ENCODE peak calls at places on chromosomes 1 and 21, in four cellular contexts. Z is GM12878, T is K562, D is HepG2. Q is an unnamed sample.

GRCh38 chr1:42173961-42174715 is 9.6 kb upstream of the GUCA2A start:
- DNase-seq in T (no peak), Z (no peak), D (no peak), Q (no peak)

GRCh38 chr1:52056110-52056936 is at the start of gene BTF3L4:
- DNase-seq in D (peak), T (peak), Z (peak), Q (peak)

GRCh38 chr1:98661544-98662353 is at the start of gene SNX7:
- DNase-seq in D (peak), Z (no peak), T (no peak), Q (peak)

GRCh38 chr1:16012590-16013219 is 5.1 kb downstream of the HSPB7 start:
- DNase-seq in Z (peak), T (peak), D (peak), Q (no peak)

GRCh38 chr1:35178295-35178695 is 14.7 kb downstream of the SFPQ start:
- DNase-seq in T (no peak), Z (no peak), D (no peak), Q (no peak)

GRCh38 chr1:117286562-117286961 is 75.8 kb upstream of the VTCN1 start:
- DNase-seq in D (no peak), Z (no peak), T (no peak), Q (no peak)

GRCh38 chr1:117595993-117596720 is 9.7 kb upstream of the TENT5C start:
- DNase-seq in Z (no peak), D (no peak), T (no peak), Q (no peak)

GRCh38 chr1:19483261-19483660 is 2.1 kb downstream of the CAPZB start:
- DNase-seq in T (no peak), D (no peak), Z (no peak), Q (no peak)

GRCh38 chr1:180154325-180155201 is at the start of gene QSOX1:
- DNase-seq in Z (peak), T (peak), D (peak), Q (peak)

GRCh38 chr1:83676106-83676505 is 322.8 kb downstream of the TTLL7 start:
- DNase-seq in D (no peak), Z (no peak), T (no peak), Q (no peak)

GRCh38 chr1:17731460-17731859 is 23.7 kb upstream of the ACTL8 start:
- DNase-seq in D (no peak), Z (no peak), T (no peak), Q (no peak)

GRCh38 chr1:7042322-7043231 is 257.3 kb downstream of the CAMTA1 start:
- DNase-seq in Z (no peak), D (peak), T (peak), Q (peak)

GRCh38 chr21:41952568-41953248 is 1.1 kb downstream of the C2CD2 start:
- DNase-seq in D (no peak), Z (no peak), T (no peak), Q (no peak)

GRCh38 chr1:221759436-221759835 is 17.5 kb upstream of the DUSP10 start:
- DNase-seq in T (no peak), Z (no peak), D (no peak), Q (no peak)

GRCh38 chr1:20069932-20070331 is at the start of gene PLA2G5:
- DNase-seq in T (no peak), Z (no peak), D (no peak), Q (no peak)

GRCh38 chr1:101820080-101820479 is 176.6 kb downstream of the OLFM3 start:
- DNase-seq in D (peak), T (no peak), Z (no peak), Q (peak)

GRCh38 chr1:67803380-67804279 is 29.6 kb downstream of the GNG12 start:
- DNase-seq in D (no peak), Z (no peak), T (no peak), Q (no peak)

GRCh38 chr1:60069691-60070090 is 3.9 kb downstream of the C1orf87 start:
- DNase-seq in T (no peak), D (no peak), Z (no peak), Q (no peak)

GRCh38 chr1:1175221-1176062 is 1.8 kb downstream of the TTLL10 start:
- DNase-seq in D (no peak), T (no peak), Z (no peak), Q (no peak)

GRCh38 chr21:34688145-34688544 is 19.4 kb downstream of the CLIC6 start:
- DNase-seq in Z (no peak), T (peak), D (no peak), Q (no peak)

GRCh38 chr21:37767984-37768383 is 148.3 kb downstream of the KCNJ6 start:
- DNase-seq in D (no peak), T (no peak), Z (no peak), Q (no peak)

GRCh38 chr1:53909946-53910345 is 16.0 kb downstream of the DIO1 start:
- DNase-seq in Z (no peak), T (no peak), D (peak), Q (no peak)

GRCh38 chr1:230268371-230269170 is 157.6 kb downstream of the PGBD5 start:
- DNase-seq in D (peak), Z (no peak), T (peak), Q (peak)

GRCh38 chr21:18164483-18164882 is 80.2 kb upstream of the CHODL start:
- DNase-seq in T (no peak), D (no peak), Z (no peak), Q (no peak)

GRCh38 chr1:181061891-181062777 is 26.4 kb upstream of the IER5 start:
- DNase-seq in Z (peak), D (no peak), T (no peak), Q (no peak)

GRCh38 chr1:17520473-17521319 is 18.8 kb upstream of the ARHGEF10L start:
- DNase-seq in T (no peak), Z (no peak), D (no peak), Q (no peak)

GRCh38 chr21:32819702-32820101 is 48.1 kb upstream of the PAXBP1 start:
- DNase-seq in Z (no peak), D (no peak), T (no peak), Q (no peak)

GRCh38 chr1:153662269-153662668 is 3.8 kb downstream of the SNAPIN start:
- DNase-seq in D (no peak), T (no peak), Z (no peak), Q (no peak)

GRCh38 chr1:160781129-160781808 is 14.7 kb upstream of the LY9 start:
- DNase-seq in T (no peak), D (no peak), Z (no peak), Q (no peak)

GRCh38 chr1:27366411-27367159 is at the start of gene MAP3K6:
- DNase-seq in Z (no peak), D (no peak), T (peak), Q (peak)

GRCh38 chr1:108719654-108720435 is 7.1 kb downstream of the FNDC7 start:
- DNase-seq in T (peak), Z (no peak), D (peak), Q (no peak)

GRCh38 chr1:55235722-55236121 is 20.6 kb upstream of the USP24 start:
- DNase-seq in Z (no peak), T (no peak), D (no peak), Q (no peak)

GRCh38 chr1:59672851-59673574 is 141.7 kb upstream of the HOOK1 start:
- DNase-seq in T (no peak), Z (no peak), D (peak), Q (no peak)

GRCh38 chr1:185786524-185786923 is 52.3 kb downstream of the HMCN1 start:
- DNase-seq in D (no peak), T (no peak), Z (no peak), Q (no peak)

GRCh38 chr1:17232759-17233661 is 15.9 kb upstream of the PADI3 start:
- DNase-seq in D (no peak), Z (no peak), T (no peak), Q (peak)

GRCh38 chr1:22787636-22788035 is 77.0 kb downstream of the EPHB2 start:
- DNase-seq in T (no peak), D (no peak), Z (no peak), Q (no peak)

GRCh38 chr1:29245876-29246275 is 9.6 kb downstream of the PTPRU start:
- DNase-seq in Z (no peak), D (peak), T (no peak), Q (no peak)

GRCh38 chr1:32948905-32949304 is 15.7 kb downstream of the RNF19B start:
- DNase-seq in D (peak), Z (no peak), T (no peak), Q (no peak)
- TF ChIP-seq SP1 in D (no peak), Z (no peak), T (no peak), Q (no peak)

DNA sequence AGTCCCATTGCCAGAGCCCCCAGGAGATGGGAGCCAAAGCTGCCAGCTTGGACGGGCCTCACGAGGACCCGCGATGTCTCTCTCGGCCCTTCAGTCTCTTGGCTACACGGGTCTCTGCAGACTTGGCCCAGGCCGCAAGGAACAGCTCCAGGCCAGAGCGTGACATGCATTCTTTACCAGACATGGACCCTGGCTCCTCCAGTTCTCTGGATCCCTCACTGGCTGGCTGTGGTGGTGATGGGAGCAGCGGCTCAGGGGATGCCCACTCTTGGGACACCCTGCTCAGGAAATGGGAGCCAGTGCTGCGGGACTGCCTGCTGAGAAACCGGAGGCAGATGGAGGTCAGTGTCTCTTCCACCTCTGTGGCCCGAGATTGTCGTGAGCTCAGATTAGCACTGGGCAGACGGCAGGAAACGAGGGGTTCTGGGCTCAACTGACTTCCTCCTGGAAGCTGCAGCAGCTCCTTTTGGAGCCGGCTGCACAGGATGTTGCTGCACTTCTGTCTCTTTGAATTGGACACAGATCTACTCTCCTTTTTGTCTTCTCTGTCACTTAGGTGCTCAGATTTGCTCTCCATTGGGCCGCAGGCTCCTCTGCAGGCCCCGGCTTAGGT is 68.0 kb downstream of the DISC1 start:
- DNase-seq in Z (no peak), D (no peak), T (no peak), Q (no peak)
- TF ChIP-seq FOXM1 in Z (no peak), D (no peak), T (no peak), Q (no peak)

DNA sequence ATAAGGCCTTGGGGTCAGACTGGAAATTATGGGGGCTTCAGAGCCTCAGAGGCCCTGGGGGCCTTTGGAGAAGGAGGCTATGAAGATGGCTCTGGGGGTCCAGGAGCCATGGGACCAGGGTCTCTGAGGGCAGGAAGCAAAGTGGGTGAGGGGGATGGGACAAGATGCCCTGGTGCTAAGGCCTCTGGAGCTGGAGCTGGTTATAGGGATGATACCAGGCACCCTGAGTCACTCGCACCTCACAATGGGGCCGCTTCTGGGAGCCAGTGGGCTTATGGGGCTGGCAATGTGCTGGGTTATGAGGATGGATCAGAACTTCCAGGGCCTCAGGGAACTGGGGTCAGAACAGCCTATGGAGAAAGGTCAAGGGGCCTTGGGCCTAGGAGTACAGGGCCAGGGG is 17.6 kb downstream of the IGFN1 start:
- DNase-seq in D (no peak), T (no peak), Z (no peak), Q (no peak)
- TF ChIP-seq SP1 in D (no peak), T (no peak), Z (no peak), Q (no peak)

GRCh38 chr1:210359255-210359654 is 30.6 kb downstream of the HHAT start:
- DNase-seq in T (no peak), D (no peak), Z (no peak), Q (no peak)
- TF ChIP-seq FOXM1 in T (no peak), D (no peak), Z (no peak), Q (no peak)

GRCh38 chr1:82329226-82329625 is 528.5 kb downstream of the ADGRL2 start:
- DNase-seq in D (no peak), T (no peak), Z (no peak), Q (no peak)
- TF ChIP-seq SP1 in D (no peak), T (no peak), Z (no peak), Q (no peak)

DNA sequence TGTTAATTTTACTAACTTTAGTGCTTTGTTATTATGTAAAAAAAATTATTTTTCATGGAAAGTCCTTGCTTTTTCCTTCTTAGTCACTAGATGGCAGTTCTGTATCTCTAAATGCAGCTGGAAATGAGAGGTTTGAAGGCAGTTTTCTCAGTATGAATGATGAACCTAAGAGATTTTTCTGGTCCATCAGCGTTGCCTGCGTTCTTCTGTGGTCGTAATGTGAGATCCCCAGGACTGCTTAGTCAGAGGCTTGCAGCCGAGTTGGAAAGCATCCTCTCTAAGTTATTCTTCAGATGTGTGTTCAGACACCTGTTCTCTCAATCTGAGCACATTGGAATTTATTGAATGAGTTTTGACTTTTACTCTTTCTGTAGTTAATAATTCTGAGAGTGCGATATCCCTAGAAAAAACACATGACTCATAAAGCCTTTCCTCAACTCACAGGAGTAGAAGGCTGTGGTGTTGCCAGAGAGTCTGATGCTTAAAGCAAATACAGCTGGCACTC is 99.2 kb downstream of the FMN2 start:
- DNase-seq in Z (no peak), D (peak), T (no peak), Q (peak)
- TF ChIP-seq FOXM1 in Z (no peak), D (no peak), T (no peak), Q (no peak)

DNA sequence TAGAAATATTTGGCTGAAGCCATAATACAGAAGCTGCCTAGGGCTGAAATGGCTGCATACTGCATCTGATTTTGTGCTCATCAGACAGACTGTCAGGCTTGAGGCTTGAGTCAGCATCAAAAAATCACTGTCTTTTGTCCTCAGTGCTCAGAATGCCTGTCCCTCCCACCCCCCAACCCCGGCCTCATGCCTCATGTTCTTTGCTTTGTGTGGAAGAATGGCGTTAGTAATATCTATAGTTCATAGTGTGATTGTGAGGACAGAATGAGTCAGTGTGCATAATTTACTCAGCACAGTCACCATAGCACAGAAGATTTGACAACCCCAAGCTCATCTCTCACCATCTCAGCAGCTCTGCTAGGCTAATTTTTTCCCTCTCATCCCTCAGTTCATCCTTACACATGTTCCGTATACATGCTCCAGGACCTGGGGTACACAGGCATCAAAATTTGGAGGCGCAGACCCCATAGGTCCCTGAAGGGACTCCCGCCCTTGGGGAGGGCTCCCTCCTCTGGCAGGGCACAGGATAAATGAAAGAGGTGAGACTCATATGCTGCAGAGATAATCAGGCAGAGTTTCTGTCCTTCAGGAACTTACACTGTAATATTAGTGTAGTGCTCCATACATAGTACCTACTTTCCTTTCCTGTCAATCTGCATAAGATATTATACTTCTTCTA is 159.1 kb upstream of the C8B start:
- DNase-seq in Z (no peak), D (no peak), T (no peak), Q (no peak)
- TF ChIP-seq SP1 in Z (no peak), D (no peak), T (no peak), Q (no peak)

GRCh38 chr1:93714350-93714749 is 32.7 kb upstream of the BCAR3 start:
- DNase-seq in T (no peak), Z (no peak), D (no peak), Q (no peak)
- TF ChIP-seq FOXM1 in T (no peak), Z (no peak), D (no peak), Q (no peak)

GRCh38 chr1:202034683-202035462 is 24.5 kb downstream of the ELF3 start:
- DNase-seq in D (peak), T (peak), Z (peak), Q (peak)
- TF ChIP-seq SP1 in D (no peak), T (no peak), Z (no peak), Q (no peak)

Q was measured in HEK293T.